ENCODE peak calls at places on chromosomes 6 and 20, in six cellular contexts. D, C, K, H, S and R are unnamed samples.

GRCh38 chr20:24766143-24766527 is 182.9 kb upstream of the CST7 start:
- DNase-seq in S (no peak), D (no peak), H (no peak), C (no peak), K (no peak), R (no peak)

GRCh38 chr6:16318538-16318937 is 80.2 kb downstream of the GMPR start:
- DNase-seq in D (no peak), K (no peak), H (no peak), C (no peak), S (no peak), R (no peak)

GRCh38 chr6:35970181-35970580 is 49.3 kb upstream of the SRPK1 start:
- DNase-seq in D (peak), H (no peak), C (no peak), S (no peak), K (no peak), R (no peak)

GRCh38 chr20:63617092-63617875 is 9.6 kb downstream of the GMEB2 start:
- DNase-seq in H (no peak), D (no peak), C (peak), S (no peak), K (no peak), R (no peak)

GRCh38 chr6:38933426-38933825 is 115.2 kb upstream of the GLP1R start:
- DNase-seq in S (peak), H (no peak), D (peak), K (no peak), C (no peak), R (no peak)

GRCh38 chr6:135094403-135094821 is 39.8 kb upstream of the HBS1L start:
- DNase-seq in C (no peak), K (no peak), D (no peak), H (no peak), S (no peak), R (no peak)

GRCh38 chr20:22921595-22922421 is 113.3 kb upstream of the SSTR4 start:
- DNase-seq in C (no peak), K (no peak), H (no peak), D (peak), S (no peak), R (no peak)

GRCh38 chr6:12324096-12324495 is 33.9 kb downstream of the EDN1 start:
- DNase-seq in H (no peak), C (no peak), S (no peak), K (no peak), D (peak), R (no peak)

GRCh38 chr20:53622247-53623114 is 28.8 kb upstream of the ZNF217 start:
- DNase-seq in D (no peak), H (no peak), S (no peak), C (no peak), K (no peak), R (no peak)

GRCh38 chr6:108673602-108674001 is 112.9 kb downstream of the FOXO3 start:
- DNase-seq in D (peak), H (no peak), C (no peak), K (no peak), S (no peak), R (no peak)

GRCh38 chr20:10696650-10697049 is 22.9 kb upstream of the JAG1 start:
- DNase-seq in C (no peak), H (peak), D (no peak), K (no peak), S (no peak), R (no peak)

GRCh38 chr20:47951521-47951951 is 166.3 kb upstream of the SULF2 start:
- DNase-seq in K (no peak), H (no peak), C (no peak), D (peak), S (no peak), R (no peak)

GRCh38 chr6:70527071-70527737 is 39.5 kb upstream of the SDHAF4 start:
- DNase-seq in K (no peak), C (no peak), H (no peak), D (no peak), S (no peak), R (no peak)

GRCh38 chr6:20056350-20056992 is 155.8 kb downstream of the MBOAT1 start:
- DNase-seq in S (peak), C (no peak), H (peak), D (peak), K (no peak), R (peak)

GRCh38 chr6:50305660-50306059 is 255.9 kb upstream of the DEFB112 start:
- DNase-seq in D (no peak), K (no peak), S (no peak), H (no peak), C (no peak), R (no peak)

GRCh38 chr6:150395388-150396009 is 26.7 kb downstream of the IYD start:
- DNase-seq in S (peak), H (peak), D (peak), C (no peak), K (no peak), R (peak)

GRCh38 chr6:157587127-157587729 is 206.2 kb downstream of the ZDHHC14 start:
- DNase-seq in H (no peak), C (no peak), K (no peak), S (no peak), D (no peak), R (no peak)

GRCh38 chr6:43929511-43929910 is 159.5 kb downstream of the VEGFA start:
- DNase-seq in D (no peak), H (no peak), S (no peak), C (no peak), K (no peak), R (no peak)

GRCh38 chr6:43932259-43932900 is 162.4 kb downstream of the VEGFA start:
- DNase-seq in D (no peak), K (no peak), C (no peak), S (peak), H (no peak), R (no peak)

GRCh38 chr6:43933111-43933885 is 163.3 kb downstream of the VEGFA start:
- DNase-seq in C (peak), D (no peak), K (no peak), H (no peak), S (peak), R (no peak)

GRCh38 chr6:43931201-43931600 is 161.2 kb downstream of the VEGFA start:
- DNase-seq in K (no peak), S (no peak), D (no peak), H (no peak), C (no peak), R (no peak)

GRCh38 chr6:43930440-43931154 is 160.6 kb downstream of the VEGFA start:
- DNase-seq in H (no peak), S (no peak), D (no peak), K (no peak), C (no peak), R (no peak)
- TF ChIP-seq CTCF in H (no peak), S (no peak), D (no peak), K (no peak), C (no peak), R (no peak)

GRCh38 chr20:46564241-46564957 is 13.9 kb upstream of the OCSTAMP start:
- DNase-seq in H (no peak), C (peak), K (no peak), S (no peak), D (no peak), R (no peak)

GRCh38 chr20:46562373-46563169 is 12.1 kb upstream of the OCSTAMP start:
- DNase-seq in S (peak), C (peak), H (peak), D (peak), K (peak), R (peak)

GRCh38 chr20:46562009-46562372 is 11.5 kb upstream of the OCSTAMP start:
- DNase-seq in C (no peak), S (no peak), K (no peak), D (no peak), H (no peak), R (no peak)

GRCh38 chr20:46563848-46564197 is 13.4 kb upstream of the OCSTAMP start:
- DNase-seq in D (no peak), H (no peak), K (no peak), S (no peak), C (peak), R (no peak)

GRCh38 chr20:46563170-46563847 is 12.9 kb upstream of the OCSTAMP start:
- DNase-seq in H (peak), S (no peak), K (no peak), D (no peak), C (peak), R (no peak)
- TF ChIP-seq CTCF in H (peak), S (no peak), K (no peak), D (no peak), C (no peak), R (no peak)

DNA sequence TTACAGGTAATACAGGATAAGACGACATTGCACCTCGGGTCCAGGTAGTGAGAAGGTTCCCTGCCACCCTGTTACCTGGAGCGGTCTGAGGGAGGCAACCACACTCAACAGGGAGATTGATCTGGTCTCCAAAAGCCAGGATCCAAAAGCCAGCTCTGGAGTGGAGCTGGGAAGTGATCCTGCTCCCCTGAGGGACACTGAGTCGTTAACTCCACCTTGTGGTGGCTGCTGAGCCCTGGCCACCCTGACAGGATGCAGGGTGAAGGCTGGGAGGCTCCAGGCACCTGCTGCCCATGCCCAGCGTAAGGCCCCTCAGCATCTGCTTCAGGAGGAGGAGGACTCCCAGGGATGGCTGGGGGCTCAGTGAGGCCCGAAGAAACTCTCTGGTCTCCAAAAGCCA is 38.7 kb upstream of the SLC22A2 start:
- DNase-seq in S (no peak), C (no peak), K (no peak), D (no peak), H (peak), R (no peak)
- TF ChIP-seq CTCF in S (no peak), C (no peak), K (no peak), D (no peak), H (peak), R (no peak)

DNA sequence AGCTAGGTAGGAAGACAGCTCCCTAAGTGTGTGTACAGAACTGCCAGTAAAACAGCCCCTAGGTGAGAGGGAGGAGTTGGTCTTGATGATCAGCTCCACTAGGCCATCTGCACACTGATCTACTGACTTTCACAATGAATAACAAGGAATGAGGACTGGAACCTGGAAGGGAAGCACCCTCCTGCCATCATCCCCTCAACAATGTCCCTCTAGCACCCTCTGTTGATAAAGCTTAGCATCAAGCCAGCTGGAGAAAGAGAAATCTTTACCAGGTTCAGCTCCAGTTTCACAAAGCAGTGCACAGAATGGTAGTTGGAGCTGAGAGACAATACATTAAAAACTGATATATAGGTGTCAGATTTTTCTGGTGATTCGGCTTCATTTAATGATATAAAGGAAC is 57.2 kb upstream of the IRAK1BP1 start:
- DNase-seq in D (peak), K (no peak), S (peak), C (no peak), H (peak), R (no peak)
- TF ChIP-seq CTCF in D (peak), K (no peak), S (peak), C (no peak), H (peak), R (no peak)

DNA sequence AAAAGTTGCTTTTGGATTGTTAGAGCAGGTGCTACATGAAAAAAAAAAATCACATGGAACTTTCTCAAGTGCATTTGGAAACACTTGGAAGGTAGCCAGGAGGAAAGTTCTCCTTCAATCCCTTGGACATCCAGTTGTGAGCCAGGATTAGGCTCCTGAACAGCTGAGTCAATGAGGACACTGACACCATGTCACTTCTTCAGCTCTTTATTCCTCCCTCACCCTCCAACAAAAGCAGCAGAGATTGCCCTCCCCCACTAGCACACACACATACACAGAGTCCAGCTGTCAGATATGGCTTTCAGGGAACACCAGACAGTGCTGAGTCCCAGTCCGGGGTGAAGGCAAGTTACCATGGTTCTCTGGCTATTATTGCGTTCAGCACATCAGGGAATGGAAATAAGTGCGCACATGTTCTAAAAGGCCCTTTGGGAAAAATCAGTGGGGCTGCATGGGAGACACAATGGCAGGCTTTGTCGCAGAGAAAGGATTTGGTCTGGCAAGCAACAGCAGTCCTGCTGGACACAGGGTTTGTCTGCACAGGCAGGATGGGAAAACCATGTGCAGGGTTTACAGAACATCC is 124.7 kb upstream of the MARCKS start:
- DNase-seq in C (no peak), S (peak), D (peak), H (peak), K (peak), R (peak)
- TF ChIP-seq CTCF in C (no peak), S (no peak), D (no peak), H (peak), K (no peak), R (peak)